ENCODE peak calls at places on chromosomes 12 and 14, in four cellular contexts. N is fibroblast of lung, C is tibial artery, K is neuronal stem cell. A is an unnamed sample. For H3K4me1, the result is how much of the 10 kb centered on the place peaks cover.

GRCh38 chr14:63178912-63179311 is 25.3 kb upstream of the RHOJ start:
- DNase-seq in N (no peak), C (no peak), K (no peak), A (no peak)

GRCh38 chr14:105488781-105489606 is 2.1 kb upstream of the TEDC1 start:
- DNase-seq in N (no peak), C (no peak), K (no peak), A (no peak)

GRCh38 chr12:51821423-51822260 is 26.9 kb downstream of the FIGNL2 start:
- DNase-seq in N (no peak), C (no peak), K (no peak), A (peak)

GRCh38 chr14:81137316-81137715 is 83.4 kb downstream of the GTF2A1 start:
- DNase-seq in N (peak), C (no peak), K (no peak), A (no peak)

GRCh38 chr14:94115068-94115591 is 4.6 kb downstream of the IFI27 start:
- DNase-seq in N (no peak), C (peak), K (no peak), A (no peak)

GRCh38 chr14:87052646-87053225 is 940.2 kb downstream of the GALC start:
- DNase-seq in N (no peak), C (no peak), K (no peak), A (no peak)

GRCh38 chr12:64392221-64392620 is 1.7 kb upstream of the C12orf56 start:
- DNase-seq in N (peak), C (no peak), K (no peak), A (no peak)

GRCh38 chr14:89129570-89129969 is 287.5 kb downstream of the FOXN3 start:
- DNase-seq in N (peak), C (no peak), K (no peak), A (no peak)

GRCh38 chr12:67710582-67710981 is 62.0 kb downstream of the DYRK2 start:
- DNase-seq in N (peak), C (no peak), K (no peak), A (no peak)

GRCh38 chr12:129564768-129565167 is 339.1 kb downstream of the TMEM132D start:
- DNase-seq in N (no peak), C (no peak), K (no peak), A (no peak)

GRCh38 chr12:106234513-106234912 is 13.3 kb downstream of the CKAP4 start:
- DNase-seq in N (no peak), C (no peak), K (no peak), A (no peak)

GRCh38 chr12:9707864-9708808 is 24.8 kb downstream of the CLECL1 start:
- DNase-seq in N (peak), C (no peak), K (peak), A (peak)

GRCh38 chr12:72296389-72296788 is 24.2 kb downstream of the TRHDE start:
- DNase-seq in N (peak), C (no peak), K (no peak), A (no peak)

GRCh38 chr14:45610303-45610702 is 357.3 kb upstream of the MIS18BP1 start:
- DNase-seq in N (peak), C (no peak), K (peak), A (no peak)

GRCh38 chr12:51323317-51323960 is 535 bp downstream of the BIN2 start:
- DNase-seq in N (no peak), C (no peak), K (no peak), A (peak)

GRCh38 chr12:65882504-65882903 is 58.2 kb downstream of the HMGA2 start:
- DNase-seq in N (peak), C (no peak), K (no peak), A (no peak)

GRCh38 chr12:45208604-45209487 is 7.0 kb upstream of the ANO6 start:
- DNase-seq in N (peak), C (no peak), K (no peak), A (no peak)

GRCh38 chr12:848519-849191 is 96.3 kb downstream of the WNK1 start:
- DNase-seq in N (no peak), C (no peak), K (no peak), A (no peak)

GRCh38 chr12:93011100-93011499 is 82.0 kb upstream of the EEA1 start:
- DNase-seq in N (no peak), C (no peak), K (no peak), A (no peak)

GRCh38 chr14:92496458-92496857 is 17.1 kb upstream of the RIN3 start:
- DNase-seq in N (no peak), C (no peak), K (no peak), A (no peak)

GRCh38 chr12:12715459-12716150 is 1.6 kb upstream of the CDKN1B start:
- DNase-seq in N (no peak), C (no peak), K (no peak), A (no peak)

GRCh38 chr14:23351681-23352505 is 794 bp downstream of the SLC22A17 start:
- DNase-seq in N (no peak), C (no peak), K (peak), A (peak)

GRCh38 chr14:32078030-32078793 is 1.1 kb downstream of the ARHGAP5 start:
- DNase-seq in N (peak), C (peak), K (no peak), A (no peak)

GRCh38 chr14:35287481-35288013 is 4.6 kb upstream of the PSMA6 start:
- DNase-seq in N (no peak), C (no peak), K (no peak), A (no peak)

GRCh38 chr14:62938774-62939173 is 106.5 kb downstream of the KCNH5 start:
- DNase-seq in N (no peak), C (no peak), K (no peak), A (no peak)

GRCh38 chr14:105059035-105059916 is 6.0 kb downstream of the GPR132 start:
- DNase-seq in N (no peak), C (no peak), K (no peak), A (peak)

GRCh38 chr12:44286336-44286735 is 450.5 kb downstream of the TMEM117 start:
- DNase-seq in N (peak), C (no peak), K (no peak), A (no peak)

GRCh38 chr12:117444781-117445180 is 83.4 kb upstream of the NOS1 start:
- DNase-seq in N (no peak), C (no peak), K (no peak), A (no peak)

GRCh38 chr14:76986261-76986565 is 42.3 kb downstream of the IRF2BPL start:
- DNase-seq in N (no peak), C (no peak), K (no peak), A (no peak)

DNA sequence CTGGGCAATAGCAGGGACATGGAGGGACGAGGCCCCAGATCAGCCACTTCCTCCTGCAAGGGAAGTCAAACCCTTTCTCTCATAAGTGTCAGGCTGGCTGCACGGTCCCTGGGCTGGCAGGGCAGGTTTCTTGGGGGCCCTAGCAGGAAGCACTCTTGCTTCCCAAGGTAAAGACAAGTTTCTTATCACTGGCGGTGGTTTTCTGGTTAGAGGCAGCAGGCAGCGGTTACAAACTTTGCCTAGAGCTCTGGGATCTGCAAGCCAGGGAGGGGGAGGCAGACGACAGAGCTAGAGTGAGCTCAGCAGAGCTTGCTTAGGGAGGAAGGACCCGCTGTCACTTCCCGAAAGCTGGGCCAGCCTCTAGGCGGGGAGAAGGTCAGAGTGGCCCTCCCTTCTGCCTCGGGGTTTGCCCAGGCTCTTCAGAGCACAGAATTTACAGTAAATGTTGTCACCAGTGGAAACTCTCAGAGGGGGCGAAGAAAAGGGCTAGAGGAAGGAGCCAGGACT is 20.4 kb downstream of the BATF start:
- DNase-seq in N (peak), C (peak), K (no peak), A (peak)
- H3K4me3 ChIP-seq in N (no peak), C (no peak), K (no peak), A (no peak)

DNA sequence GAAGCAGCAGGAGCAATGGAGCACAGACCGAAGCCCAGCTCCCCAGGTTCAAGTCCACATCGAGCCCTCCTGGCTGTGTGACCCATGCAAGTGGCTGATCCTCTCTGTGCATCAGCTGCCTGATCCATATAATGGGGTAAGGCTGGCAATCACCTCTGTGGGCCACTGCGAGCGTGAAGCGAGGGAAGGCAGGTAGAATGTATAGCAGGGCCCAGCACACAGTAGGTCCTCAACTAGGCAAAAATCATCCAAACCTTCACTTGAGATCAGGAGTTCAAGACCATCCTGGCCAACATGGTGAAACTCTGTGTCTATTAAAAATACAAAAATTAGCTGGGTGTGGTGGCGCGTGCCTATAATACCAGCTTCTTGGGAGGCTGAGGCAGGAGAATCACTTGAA is 102.6 kb downstream of the SCARB1 start:
- DNase-seq in N (no peak), C (no peak), K (no peak), A (no peak)
- H3K4me1 ChIP-seq in N (under half), C (half or more), K (under half), A (half or more)

GRCh38 chr12:103933237-103933636 is 3.0 kb downstream of the HSP90B1 start:
- DNase-seq in N (no peak), C (no peak), K (peak), A (no peak)
- H3K4me3 ChIP-seq in N (no peak), C (peak), K (no peak), A (peak)

DNA sequence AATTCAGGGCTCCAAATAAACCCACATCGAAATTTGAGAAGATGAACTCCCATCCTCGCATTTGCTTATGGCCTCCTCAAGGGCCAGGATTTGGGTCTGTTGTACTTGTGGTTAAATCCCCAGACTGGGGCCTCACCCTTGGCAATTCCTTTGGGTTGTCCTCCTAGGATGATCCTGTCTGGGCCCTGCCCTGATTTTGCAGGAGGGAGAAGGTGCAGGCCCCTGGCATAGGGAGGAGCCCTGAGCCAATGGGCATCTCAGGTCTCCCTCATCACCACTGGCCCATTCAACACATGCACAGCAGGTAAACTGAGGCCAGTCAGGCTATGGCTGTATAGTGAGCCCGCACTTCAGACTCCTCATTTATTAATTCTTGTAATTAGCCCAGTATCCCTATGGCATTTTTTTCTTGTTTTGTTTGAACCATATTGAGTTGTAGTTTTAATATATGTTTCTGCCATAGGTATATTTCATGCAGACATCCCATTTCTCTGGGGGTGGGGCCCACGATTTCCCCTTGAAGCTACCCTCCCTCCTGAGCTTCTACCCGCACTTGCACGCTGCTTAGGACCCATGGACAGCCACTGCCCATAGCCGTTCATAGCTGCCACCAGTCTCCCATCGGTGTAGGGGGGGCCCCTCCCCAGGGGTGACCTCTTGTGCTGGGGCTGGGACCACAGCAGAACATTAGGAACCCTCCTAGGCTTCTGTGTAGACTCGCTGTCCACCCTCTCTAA is 67.1 kb upstream of the DDX11 start:
- DNase-seq in N (no peak), C (peak), K (no peak), A (peak)
- H3K4me1 ChIP-seq in N (under half), C (under half), K (under half), A (under half)

GRCh38 chr12:123449103-123449736 is 8.7 kb upstream of the SNRNP35 start:
- DNase-seq in N (peak), C (no peak), K (no peak), A (no peak)
- H3K4me3 ChIP-seq in N (no peak), C (no peak), K (no peak), A (no peak)